ENCODE peak calls at places on chromosomes 13 and 19, in five cellular contexts. One of them, this sample, is unnamed.

GRCh38 chr19:18308051-18308947 is 14.6 kb downstream of the LSM4 start:
- DNase-seq in lower leg skin: no peak
- DNase-seq in NCI-H1105 treated with DMSO at 0.1 percent for 48 hours: no peak
- DNase-seq in islet precursor cell: no peak
- DNase-seq in A549: no peak
- DNase-seq in this sample: no peak

GRCh38 chr13:40518481-40518882 is 148.0 kb downstream of the FOXO1 start:
- DNase-seq in A549: no peak
- DNase-seq in islet precursor cell: no peak
- DNase-seq in NCI-H1105 treated with DMSO at 0.1 percent for 48 hours: no peak
- DNase-seq in lower leg skin: no peak
- DNase-seq in this sample: no peak

GRCh38 chr13:27406178-27406939 is 18.1 kb upstream of the GTF3A start:
- DNase-seq in islet precursor cell: no peak
- DNase-seq in lower leg skin: peak; percentile 73
- DNase-seq in NCI-H1105 treated with DMSO at 0.1 percent for 48 hours: peak; percentile 27
- DNase-seq in A549: peak; percentile 49
- DNase-seq in this sample: no peak

GRCh38 chr13:24631922-24632321 is 48.3 kb upstream of the ATP12A start:
- DNase-seq in NCI-H1105 treated with DMSO at 0.1 percent for 48 hours: no peak
- DNase-seq in islet precursor cell: no peak
- DNase-seq in A549: no peak
- DNase-seq in lower leg skin: peak; percentile 7
- DNase-seq in this sample: no peak

GRCh38 chr19:17946965-17947784 is 14.4 kb downstream of the CCDC124 start:
- DNase-seq in A549: peak; percentile 32
- DNase-seq in lower leg skin: no peak
- DNase-seq in islet precursor cell: no peak
- DNase-seq in NCI-H1105 treated with DMSO at 0.1 percent for 48 hours: no peak
- DNase-seq in this sample: no peak

GRCh38 chr13:41505209-41505835 is 48.0 kb downstream of the RGCC start:
- DNase-seq in NCI-H1105 treated with DMSO at 0.1 percent for 48 hours: no peak
- DNase-seq in A549: no peak
- DNase-seq in islet precursor cell: no peak
- DNase-seq in lower leg skin: no peak
- DNase-seq in this sample: no peak

GRCh38 chr13:79709526-79709925 is 228.6 kb downstream of the NDFIP2 start:
- DNase-seq in islet precursor cell: no peak
- DNase-seq in lower leg skin: no peak
- DNase-seq in NCI-H1105 treated with DMSO at 0.1 percent for 48 hours: no peak
- DNase-seq in A549: no peak
- DNase-seq in this sample: no peak

GRCh38 chr19:2478756-2479555 is 3.0 kb downstream of the GADD45B start:
- DNase-seq in A549: peak; percentile 58
- DNase-seq in islet precursor cell: peak; percentile 91
- DNase-seq in NCI-H1105 treated with DMSO at 0.1 percent for 48 hours: no peak
- DNase-seq in lower leg skin: peak; percentile 97
- DNase-seq in this sample: peak; percentile 92

GRCh38 chr19:7500811-7501450 is 12.1 kb upstream of the PEX11G start:
- DNase-seq in lower leg skin: no peak
- DNase-seq in A549: peak; percentile 89
- DNase-seq in NCI-H1105 treated with DMSO at 0.1 percent for 48 hours: peak; percentile 87
- DNase-seq in islet precursor cell: peak; percentile 79
- DNase-seq in this sample: no peak

GRCh38 chr13:113417836-113418721 is 35.2 kb downstream of the ADPRHL1 start:
- DNase-seq in A549: no peak
- DNase-seq in NCI-H1105 treated with DMSO at 0.1 percent for 48 hours: no peak
- DNase-seq in islet precursor cell: no peak
- DNase-seq in lower leg skin: no peak
- DNase-seq in this sample: no peak

GRCh38 chr13:39956036-39956435 is 300.6 kb downstream of the COG6 start:
- DNase-seq in lower leg skin: no peak
- DNase-seq in A549: no peak
- DNase-seq in islet precursor cell: no peak
- DNase-seq in NCI-H1105 treated with DMSO at 0.1 percent for 48 hours: no peak
- DNase-seq in this sample: no peak

GRCh38 chr13:44223785-44224432 is 149.7 kb upstream of the SERP2 start:
- DNase-seq in A549: no peak
- DNase-seq in islet precursor cell: no peak
- DNase-seq in lower leg skin: no peak
- DNase-seq in NCI-H1105 treated with DMSO at 0.1 percent for 48 hours: no peak
- DNase-seq in this sample: no peak

GRCh38 chr19:41376241-41376997 is at the start of gene TMEM91:
- DNase-seq in islet precursor cell: peak; percentile 74
- DNase-seq in NCI-H1105 treated with DMSO at 0.1 percent for 48 hours: peak; percentile 23
- DNase-seq in lower leg skin: peak; percentile 91
- DNase-seq in A549: no peak
- DNase-seq in this sample: no peak

GRCh38 chr19:54255105-54255775 is 1.8 kb downstream of the LILRB5 start:
- DNase-seq in islet precursor cell: peak; percentile 59
- DNase-seq in NCI-H1105 treated with DMSO at 0.1 percent for 48 hours: no peak
- DNase-seq in lower leg skin: peak; percentile 83
- DNase-seq in A549: no peak
- DNase-seq in this sample: peak; percentile 57

GRCh38 chr13:53100394-53101063 is 71.9 kb downstream of the OLFM4 start:
- DNase-seq in islet precursor cell: no peak
- DNase-seq in lower leg skin: no peak
- DNase-seq in NCI-H1105 treated with DMSO at 0.1 percent for 48 hours: no peak
- DNase-seq in A549: no peak
- DNase-seq in this sample: no peak

GRCh38 chr19:45191324-45191845 is 12.8 kb downstream of the BLOC1S3 start:
- DNase-seq in islet precursor cell: no peak
- DNase-seq in A549: no peak
- DNase-seq in NCI-H1105 treated with DMSO at 0.1 percent for 48 hours: no peak
- DNase-seq in lower leg skin: no peak
- DNase-seq in this sample: no peak

GRCh38 chr19:56294557-56294956 is 20.1 kb downstream of the ZSCAN5A start:
- DNase-seq in A549: no peak
- DNase-seq in islet precursor cell: no peak
- DNase-seq in lower leg skin: no peak
- DNase-seq in NCI-H1105 treated with DMSO at 0.1 percent for 48 hours: peak; percentile 50
- DNase-seq in this sample: no peak

GRCh38 chr13:98581971-98582702 is 5.2 kb upstream of the STK24 start:
- DNase-seq in lower leg skin: no peak
- DNase-seq in A549: no peak
- DNase-seq in NCI-H1105 treated with DMSO at 0.1 percent for 48 hours: peak; percentile 70
- DNase-seq in islet precursor cell: no peak
- DNase-seq in this sample: no peak

GRCh38 chr19:54405628-54406027 is 9.6 kb upstream of the TTYH1 start:
- DNase-seq in islet precursor cell: no peak
- DNase-seq in A549: no peak
- DNase-seq in NCI-H1105 treated with DMSO at 0.1 percent for 48 hours: no peak
- DNase-seq in lower leg skin: no peak
- DNase-seq in this sample: no peak

GRCh38 chr13:30319703-30320102 is 12.4 kb upstream of the KATNAL1 start:
- DNase-seq in A549: no peak
- DNase-seq in NCI-H1105 treated with DMSO at 0.1 percent for 48 hours: no peak
- DNase-seq in lower leg skin: no peak
- DNase-seq in islet precursor cell: no peak
- DNase-seq in this sample: no peak

GRCh38 chr19:35975608-35976214 is 19.3 kb upstream of the SDHAF1 start:
- DNase-seq in lower leg skin: no peak
- DNase-seq in A549: no peak
- DNase-seq in NCI-H1105 treated with DMSO at 0.1 percent for 48 hours: no peak
- DNase-seq in islet precursor cell: peak; percentile 68
- DNase-seq in this sample: no peak

GRCh38 chr19:56315076-56315828 is 613 bp upstream of the ZSCAN5A start:
- DNase-seq in A549: peak; percentile 99
- DNase-seq in islet precursor cell: peak; percentile 98
- DNase-seq in lower leg skin: peak; percentile 98
- DNase-seq in NCI-H1105 treated with DMSO at 0.1 percent for 48 hours: peak; percentile 98
- DNase-seq in this sample: peak; percentile 97

GRCh38 chr19:41083516-41083915 is 4.7 kb upstream of the CYP2A13 start:
- DNase-seq in NCI-H1105 treated with DMSO at 0.1 percent for 48 hours: no peak
- DNase-seq in A549: peak; percentile 33
- DNase-seq in islet precursor cell: peak; percentile 60
- DNase-seq in lower leg skin: no peak
- DNase-seq in this sample: no peak

GRCh38 chr19:4583961-4584669 is 24.6 kb upstream of the SEMA6B start:
- DNase-seq in A549: no peak
- DNase-seq in lower leg skin: no peak
- DNase-seq in NCI-H1105 treated with DMSO at 0.1 percent for 48 hours: no peak
- DNase-seq in islet precursor cell: no peak
- DNase-seq in this sample: no peak

GRCh38 chr13:71865858-71866172 is 1.2 kb downstream of the DACH1 start:
- DNase-seq in A549: no peak
- DNase-seq in lower leg skin: no peak
- DNase-seq in NCI-H1105 treated with DMSO at 0.1 percent for 48 hours: peak; percentile 31
- DNase-seq in islet precursor cell: no peak
- DNase-seq in this sample: no peak

GRCh38 chr19:42092350-42092749 is 16.4 kb downstream of the ZNF574 start:
- DNase-seq in lower leg skin: no peak
- DNase-seq in A549: peak; percentile 70
- DNase-seq in islet precursor cell: no peak
- DNase-seq in NCI-H1105 treated with DMSO at 0.1 percent for 48 hours: peak; percentile 27
- DNase-seq in this sample: no peak

GRCh38 chr19:18735324-18735723 is 51.8 kb downstream of the CRTC1 start:
- DNase-seq in A549: no peak
- DNase-seq in lower leg skin: no peak
- DNase-seq in islet precursor cell: no peak
- DNase-seq in NCI-H1105 treated with DMSO at 0.1 percent for 48 hours: no peak
- DNase-seq in this sample: no peak

GRCh38 chr13:41470187-41470586 is 12.8 kb downstream of the RGCC start:
- DNase-seq in islet precursor cell: no peak
- DNase-seq in NCI-H1105 treated with DMSO at 0.1 percent for 48 hours: no peak
- DNase-seq in lower leg skin: no peak
- DNase-seq in A549: no peak
- DNase-seq in this sample: no peak

GRCh38 chr19:10603084-10603872 is 16.2 kb upstream of the AP1M2 start:
- DNase-seq in lower leg skin: peak; percentile 90
- DNase-seq in A549: no peak
- DNase-seq in islet precursor cell: no peak
- DNase-seq in NCI-H1105 treated with DMSO at 0.1 percent for 48 hours: no peak
- DNase-seq in this sample: peak; percentile 63

GRCh38 chr13:43054803-43055802 is 31.7 kb downstream of the DNAJC15 start:
- DNase-seq in NCI-H1105 treated with DMSO at 0.1 percent for 48 hours: no peak
- DNase-seq in lower leg skin: no peak
- DNase-seq in A549: peak; percentile 10
- DNase-seq in islet precursor cell: peak; percentile 95
- DNase-seq in this sample: no peak

GRCh38 chr19:47609885-47610545 is 1.1 kb downstream of the BICRA start:
- DNase-seq in islet precursor cell: peak; percentile 80
- DNase-seq in lower leg skin: peak; percentile 91
- DNase-seq in NCI-H1105 treated with DMSO at 0.1 percent for 48 hours: peak; percentile 28
- DNase-seq in A549: peak; percentile 54
- DNase-seq in this sample: no peak

GRCh38 chr13:85371254-85371653 is 428.0 kb downstream of the SLITRK6 start:
- DNase-seq in A549: no peak
- DNase-seq in islet precursor cell: no peak
- DNase-seq in lower leg skin: no peak
- DNase-seq in NCI-H1105 treated with DMSO at 0.1 percent for 48 hours: no peak
- DNase-seq in this sample: no peak

GRCh38 chr13:36766295-36766694 is 52.7 kb upstream of the RFXAP start:
- DNase-seq in islet precursor cell: peak; percentile 79
- DNase-seq in NCI-H1105 treated with DMSO at 0.1 percent for 48 hours: no peak
- DNase-seq in lower leg skin: no peak
- DNase-seq in A549: peak; percentile 18
- DNase-seq in this sample: no peak

GRCh38 chr13:78020861-78021260 is 102.2 kb upstream of the EDNRB start:
- DNase-seq in lower leg skin: no peak
- DNase-seq in islet precursor cell: peak; percentile 92
- DNase-seq in A549: no peak
- DNase-seq in NCI-H1105 treated with DMSO at 0.1 percent for 48 hours: peak; percentile 5
- DNase-seq in this sample: no peak

GRCh38 chr19:1773173-1773572 is 19.9 kb downstream of the ONECUT3 start:
- DNase-seq in NCI-H1105 treated with DMSO at 0.1 percent for 48 hours: no peak
- DNase-seq in lower leg skin: no peak
- DNase-seq in islet precursor cell: no peak
- DNase-seq in A549: no peak
- DNase-seq in this sample: no peak

GRCh38 chr13:65882810-65883209 is 1347.3 kb downstream of the PCDH9 start:
- DNase-seq in lower leg skin: no peak
- DNase-seq in islet precursor cell: no peak
- DNase-seq in NCI-H1105 treated with DMSO at 0.1 percent for 48 hours: no peak
- DNase-seq in A549: no peak
- DNase-seq in this sample: no peak

GRCh38 chr19:42324655-42325307 is 654 bp upstream of the MEGF8 start:
- DNase-seq in NCI-H1105 treated with DMSO at 0.1 percent for 48 hours: no peak
- DNase-seq in lower leg skin: no peak
- DNase-seq in islet precursor cell: no peak
- DNase-seq in A549: no peak
- DNase-seq in this sample: no peak

GRCh38 chr13:72651196-72651595 is 76.2 kb downstream of the MZT1 start:
- DNase-seq in A549: no peak
- DNase-seq in lower leg skin: no peak
- DNase-seq in NCI-H1105 treated with DMSO at 0.1 percent for 48 hours: peak; percentile 6
- DNase-seq in islet precursor cell: no peak
- DNase-seq in this sample: no peak

GRCh38 chr19:2016041-2016807 is 710 bp upstream of the BTBD2 start:
- DNase-seq in A549: peak; percentile 88
- DNase-seq in NCI-H1105 treated with DMSO at 0.1 percent for 48 hours: peak; percentile 75
- DNase-seq in islet precursor cell: peak; percentile 67
- DNase-seq in lower leg skin: peak; percentile 93
- DNase-seq in this sample: peak; percentile 80

This sample was measured in right atrium auricular region.